ENCODE peak calls at places on chromosome 15, in eight cellular contexts. F is MM.1S; M is iris pigment epithelial cell; A is nephron progenitor cell; Z is stimulated activated CD8-positive, alpha-beta memory T cell treated with anti-CD3 and anti-CD28 coated beads, Interleukin-7, amount 100 ng/mL, for 1 hour; O is astrocyte; G is M059J; D is amniotic stem cell. R is an unnamed sample.

GRCh38 chr15:77869021-77869895 is 208.3 kb downstream of the TBC1D2B start:
- DNase-seq in F (no peak), M (no peak), A (peak; percentile 81), Z (no peak), O (peak; percentile 21), G (peak; percentile 80), D (no peak), R (no peak)

GRCh38 chr15:95603802-95604201 is 726.7 kb upstream of the NR2F2 start:
- DNase-seq in F (no peak), M (no peak), A (no peak), Z (no peak), O (no peak), G (no peak), D (no peak), R (no peak)

GRCh38 chr15:70411464-70411863 is 313.7 kb upstream of the TLE3 start:
- DNase-seq in F (no peak), M (no peak), A (no peak), Z (no peak), O (no peak), G (no peak), D (no peak), R (no peak)

GRCh38 chr15:26864664-26865191 is 2.1 kb upstream of the GABRA5 start:
- DNase-seq in F (no peak), M (peak; percentile 45), A (peak; percentile 52), Z (no peak), O (peak; percentile 22), G (peak; percentile 17), D (no peak), R (no peak)

GRCh38 chr15:48510976-48511375 is 134.5 kb downstream of the FBN1 start:
- DNase-seq in F (no peak), M (peak; percentile 34), A (no peak), Z (no peak), O (peak; percentile 27), G (no peak), D (no peak), R (no peak)

GRCh38 chr15:63623231-63623969 is 26.2 kb downstream of the FBXL22 start:
- DNase-seq in F (no peak), M (no peak), A (no peak), Z (no peak), O (no peak), G (no peak), D (no peak), R (no peak)

GRCh38 chr15:52179278-52180195 is 11.7 kb downstream of the GNB5 start:
- DNase-seq in F (peak; percentile 89), M (peak; percentile 85), A (peak; percentile 89), Z (peak; percentile 69), O (peak; percentile 59), G (peak; percentile 81), D (peak; percentile 66), R (peak; percentile 80)

GRCh38 chr15:71366926-71367325 is 251.7 kb downstream of the THSD4 start:
- DNase-seq in F (no peak), M (no peak), A (no peak), Z (no peak), O (peak; percentile 12), G (no peak), D (no peak), R (no peak)

GRCh38 chr15:75048394-75048793 is 25.0 kb downstream of the PPCDC start:
- DNase-seq in F (no peak), M (no peak), A (no peak), Z (no peak), O (no peak), G (no peak), D (no peak), R (no peak)

GRCh38 chr15:59762558-59762957 is 73.4 kb upstream of the BNIP2 start:
- DNase-seq in F (no peak), M (no peak), A (no peak), Z (no peak), O (no peak), G (peak; percentile 39), D (no peak), R (no peak)

GRCh38 chr15:83379574-83379973 is 67.6 kb upstream of the SH3GL3 start:
- DNase-seq in F (no peak), M (no peak), A (no peak), Z (no peak), O (no peak), G (peak; percentile 76), D (no peak), R (no peak)

GRCh38 chr15:99427668-99428361 is 138.0 kb upstream of the MEF2A start:
- DNase-seq in F (no peak), M (no peak), A (no peak), Z (no peak), O (no peak), G (no peak), D (no peak), R (no peak)

GRCh38 chr15:26879770-26880169 is 12.9 kb downstream of the GABRA5 start:
- DNase-seq in F (no peak), M (no peak), A (no peak), Z (no peak), O (no peak), G (no peak), D (no peak), R (no peak)

GRCh38 chr15:75942464-75942863 is 38.8 kb downstream of the FBXO22 start:
- DNase-seq in F (no peak), M (no peak), A (no peak), Z (no peak), O (no peak), G (no peak), D (no peak), R (no peak)

GRCh38 chr15:88995449-88995848 is 82.3 kb upstream of the MFGE8 start:
- DNase-seq in F (no peak), M (no peak), A (no peak), Z (no peak), O (no peak), G (no peak), D (no peak), R (no peak)

GRCh38 chr15:80835338-80835737 is 56.2 kb downstream of the CEMIP start:
- DNase-seq in F (no peak), M (no peak), A (no peak), Z (no peak), O (no peak), G (no peak), D (no peak), R (no peak)

GRCh38 chr15:73273181-73274002 is 95.4 kb downstream of the HCN4 start:
- DNase-seq in F (peak; percentile 53), M (peak; percentile 66), A (peak; percentile 55), Z (peak; percentile 8), O (peak; percentile 30), G (peak; percentile 59), D (peak; percentile 37), R (no peak)

GRCh38 chr15:36479200-36479896 is 100.1 kb upstream of the CDIN1 start:
- DNase-seq in F (no peak), M (peak; percentile 66), A (no peak), Z (no peak), O (peak; percentile 17), G (no peak), D (no peak), R (no peak)